ENCODE peak calls at places on chromosomes 4 and X, in four cellular contexts. M is GM13977, A is WERI-Rb-1, N is posterior cingulate gyrus. Z is an unnamed sample.

GRCh38 chr4:22416403-22416802 is 99.5 kb downstream of the ADGRA3 start:
- DNase-seq in M (no peak), A (peak; percentile 24), N (no peak), Z (peak; percentile 46)

GRCh38 chr4:54102747-54103146 is 2.8 kb downstream of the GSX2 start:
- DNase-seq in M (peak; percentile 17), N (no peak), A (no peak), Z (no peak)

GRCh38 chr4:30770049-30770549 is 49.9 kb downstream of the PCDH7 start:
- DNase-seq in M (no peak), A (no peak), N (no peak), Z (peak; percentile 72)

GRCh38 chr4:180900781-180901180 is 1342.4 kb upstream of the TENM3 start:
- DNase-seq in A (no peak), M (no peak), N (no peak), Z (no peak)

GRCh38 chr4:183832776-183833450 is 72.2 kb upstream of the STOX2 start:
- DNase-seq in A (no peak), N (no peak), M (no peak), Z (no peak)

GRCh38 chr4:128357286-128357685 is 69.7 kb upstream of the PGRMC2 start:
- DNase-seq in A (no peak), M (no peak), N (no peak), Z (no peak)

GRCh38 chrX:123422875-123423274 is 238.8 kb downstream of the GRIA3 start:
- DNase-seq in M (peak; percentile 4), N (peak; percentile 66), A (peak; percentile 18), Z (peak; percentile 37)

GRCh38 chr4:139675651-139676050 is 10.0 kb downstream of the MGST2 start:
- DNase-seq in A (no peak), N (no peak), M (no peak), Z (no peak)

GRCh38 chr4:143241892-143242291 is 57.2 kb downstream of the USP38 start:
- DNase-seq in M (no peak), A (no peak), N (no peak), Z (peak; percentile 28)

GRCh38 chr4:42636591-42636990 is 20.3 kb downstream of the ATP8A1 start:
- DNase-seq in A (peak; percentile 90), N (no peak), M (no peak), Z (no peak)

GRCh38 chrX:14027511-14028019 is 2.1 kb downstream of the GEMIN8 start:
- DNase-seq in M (peak; percentile 56), N (no peak), A (no peak), Z (no peak)

GRCh38 chr4:174794706-174795105 is 34.3 kb downstream of the GLRA3 start:
- DNase-seq in M (no peak), A (no peak), N (no peak), Z (no peak)

GRCh38 chr4:125726121-125726520 is 411.4 kb downstream of the FAT4 start:
- DNase-seq in N (no peak), M (no peak), A (no peak), Z (peak; percentile 66)

GRCh38 chr4:36613999-36614398 is 332.6 kb downstream of the DTHD1 start:
- DNase-seq in M (no peak), A (no peak), N (no peak), Z (no peak)

GRCh38 chr4:56723201-56723605 is 42.1 kb upstream of the HOPX start:
- DNase-seq in M (no peak), A (no peak), N (no peak), Z (peak; percentile 11)

GRCh38 chrX:15939737-15940136 is 85.1 kb upstream of the AP1S2 start:
- DNase-seq in M (no peak), A (no peak), N (no peak), Z (no peak)

GRCh38 chr4:1050486-1051213 is 39.2 kb downstream of the FGFRL1 start:
- DNase-seq in N (peak; percentile 96), A (peak; percentile 14), M (no peak), Z (peak; percentile 17)

GRCh38 chr4:161256172-161256571 is 907.6 kb downstream of the FSTL5 start:
- DNase-seq in N (no peak), A (no peak), M (no peak), Z (no peak)

GRCh38 chrX:19682712-19683331 is 167.5 kb upstream of the MAP3K15 start:
- DNase-seq in M (peak; percentile 23), A (no peak), N (peak; percentile 94), Z (peak; percentile 96)

GRCh38 chr4:98617358-98618047 is 40.9 kb downstream of the TSPAN5 start:
- DNase-seq in N (no peak), A (no peak), M (no peak), Z (no peak)

GRCh38 chr4:3708103-3708510 is 58.1 kb upstream of the ADRA2C start:
- DNase-seq in N (peak; percentile 95), A (no peak), M (no peak), Z (peak; percentile 38)

GRCh38 chrX:83446355-83446754 is 61.7 kb upstream of the POU3F4 start:
- DNase-seq in M (no peak), A (no peak), N (no peak), Z (no peak)

GRCh38 chr4:184529283-184529682 is 54.9 kb upstream of the IRF2 start:
- DNase-seq in M (no peak), N (no peak), A (no peak), Z (no peak)

GRCh38 chr4:183728223-183729068 is 69.4 kb downstream of the TRAPPC11 start:
- DNase-seq in A (no peak), N (no peak), M (no peak), Z (no peak)

GRCh38 chr4:56026596-56026995 is 77.9 kb downstream of the CEP135 start:
- DNase-seq in M (no peak), N (no peak), A (no peak), Z (peak; percentile 11)

GRCh38 chr4:4248885-4249203 is 821 bp upstream of the TMEM128 start:
- DNase-seq in M (no peak), A (no peak), N (no peak), Z (no peak)

GRCh38 chrX:41474726-41475100 is 27.6 kb downstream of the NYX start:
- DNase-seq in A (no peak), M (no peak), N (no peak), Z (no peak)

GRCh38 chrX:129318375-129318774 is 204.9 kb downstream of the SMARCA1 start:
- DNase-seq in N (no peak), M (peak; percentile 3), A (no peak), Z (peak; percentile 19)

GRCh38 chr4:184699941-184700340 is 34.0 kb downstream of the CENPU start:
- DNase-seq in M (no peak), A (no peak), N (no peak), Z (peak; percentile 23)

GRCh38 chrX:148573119-148573518 is 72.7 kb downstream of the AFF2 start:
- DNase-seq in M (no peak), N (no peak), A (peak; percentile 41), Z (no peak)

GRCh38 chr4:99436462-99436861 is 1.3 kb upstream of the ADH7 start:
- DNase-seq in N (no peak), A (no peak), M (no peak), Z (no peak)

GRCh38 chr4:2343476-2343875 is 75.0 kb downstream of the ZFYVE28 start:
- DNase-seq in N (peak; percentile 37), M (no peak), A (no peak), Z (no peak)

GRCh38 chr4:37540486-37540885 is 145.7 kb downstream of the RELL1 start:
- DNase-seq in N (no peak), A (no peak), M (no peak), Z (no peak)

Z was measured in fibroblast of villous mesenchyme.